ENCODE peak calls at places on chromosomes 13 and 19, in nine cellular contexts. E, A, Z, P, I, G, B, R and L are unnamed samples.

GRCh38 chr19:4861147-4861546 is 6.3 kb downstream of the PLIN3 start:
- DNase-seq in Z (no peak), R (no peak), B (no peak), A (no peak), E (no peak), P (no peak), G (peak; percentile 30), I (no peak), L (no peak)

GRCh38 chr19:40355975-40356680 is 7.6 kb downstream of the PLD3 start:
- DNase-seq in E (no peak), G (no peak), P (no peak), R (no peak), B (no peak), Z (no peak), I (no peak), A (no peak), L (no peak)

GRCh38 chr19:5891938-5892771 is 11.4 kb downstream of the NDUFA11 start:
- DNase-seq in B (no peak), Z (no peak), G (no peak), A (no peak), E (no peak), R (no peak), I (peak; percentile 35), P (peak; percentile 53), L (no peak)

GRCh38 chr19:1237754-1238372 is at the start of gene CBARP:
- DNase-seq in G (no peak), E (no peak), R (no peak), I (no peak), P (peak; percentile 54), A (no peak), Z (no peak), B (peak; percentile 72), L (no peak)

GRCh38 chr19:18520848-18521691 is 800 bp downstream of the ELL start:
- DNase-seq in R (peak; percentile 68), Z (peak; percentile 20), I (no peak), G (no peak), P (peak; percentile 42), B (peak; percentile 81), A (no peak), E (no peak), L (no peak)

GRCh38 chr13:113088691-113089020 is 16.9 kb upstream of the F7 start:
- DNase-seq in I (no peak), P (no peak), R (no peak), G (no peak), A (no peak), B (peak; percentile 50), E (no peak), Z (no peak), L (peak; percentile 73)

GRCh38 chr13:112724788-112725345 is 35.0 kb downstream of the ATP11A start:
- DNase-seq in G (no peak), B (peak; percentile 34), A (no peak), E (no peak), P (peak; percentile 8), Z (no peak), R (no peak), I (no peak), L (peak; percentile 69)

GRCh38 chr13:50149932-50150331 is 134.7 kb downstream of the KCNRG start:
- DNase-seq in Z (no peak), B (no peak), P (no peak), I (no peak), G (no peak), R (no peak), A (no peak), E (no peak), L (no peak)

GRCh38 chr13:77337159-77337558 is 10.3 kb upstream of the MYCBP2 start:
- DNase-seq in G (no peak), A (no peak), B (no peak), R (no peak), E (no peak), I (no peak), P (no peak), Z (no peak), L (no peak)

GRCh38 chr19:7910321-7911161 is 4.1 kb upstream of the TGFBR3L start:
- DNase-seq in P (no peak), G (no peak), R (peak; percentile 44), B (no peak), I (no peak), E (no peak), A (no peak), Z (no peak), L (no peak)

GRCh38 chr13:81929988-81930387 is 1589.1 kb upstream of the SPRY2 start:
- DNase-seq in R (no peak), I (no peak), E (no peak), A (no peak), B (no peak), G (peak; percentile 54), P (no peak), Z (peak; percentile 59), L (no peak)

GRCh38 chr19:28706693-28707092 is 506.3 kb downstream of the UQCRFS1 start:
- DNase-seq in P (no peak), B (no peak), G (no peak), R (no peak), I (no peak), E (no peak), Z (no peak), A (no peak), L (no peak)

GRCh38 chr19:34254552-34255432 is at the start of gene GARRE1:
- DNase-seq in A (no peak), R (no peak), G (peak; percentile 54), P (peak; percentile 53), Z (peak; percentile 11), I (peak; percentile 24), E (peak; percentile 83), B (peak; percentile 68), L (no peak)

GRCh38 chr13:20590568-20590967 is 23.6 kb downstream of the IFT88 start:
- DNase-seq in P (no peak), E (no peak), G (no peak), A (no peak), R (no peak), B (no peak), Z (no peak), I (no peak), L (no peak)

GRCh38 chr13:76723551-76724232 is 162.5 kb downstream of the KCTD12 start:
- DNase-seq in R (peak; percentile 61), P (peak; percentile 9), Z (peak; percentile 88), B (no peak), A (no peak), E (no peak), G (no peak), I (peak; percentile 89), L (no peak)

GRCh38 chr13:75137911-75138571 is 343.9 kb downstream of the TBC1D4 start:
- DNase-seq in Z (no peak), E (no peak), A (no peak), I (no peak), R (no peak), P (no peak), G (no peak), B (no peak), L (no peak)

GRCh38 chr19:30802424-30803013 is 430.3 kb downstream of the ZNF536 start:
- DNase-seq in Z (no peak), B (no peak), A (no peak), E (no peak), G (no peak), R (no peak), I (no peak), P (no peak), L (no peak)

GRCh38 chr13:86831084-86831483 is 840.1 kb upstream of the SLITRK5 start:
- DNase-seq in I (no peak), Z (no peak), G (no peak), P (no peak), E (no peak), A (no peak), R (no peak), B (no peak), L (no peak)

GRCh38 chr19:595326-596262 is 5.9 kb downstream of the HCN2 start:
- DNase-seq in R (no peak), B (no peak), E (no peak), P (no peak), Z (no peak), G (no peak), I (no peak), A (no peak), L (no peak)

GRCh38 chr19:34360354-34360909 is 4.6 kb upstream of the GPI start:
- DNase-seq in B (no peak), R (no peak), Z (no peak), G (no peak), I (no peak), P (no peak), A (no peak), E (no peak), L (no peak)

GRCh38 chr19:13150187-13150918 is at the start of the genes IER2 and STX10:
- DNase-seq in R (peak; percentile 98), A (peak; percentile 80), G (peak; percentile 82), E (peak; percentile 86), Z (peak; percentile 98), I (peak; percentile 94), B (peak; percentile 99), P (peak; percentile 90), L (peak; percentile 99)

GRCh38 chr19:14166448-14166847 is 30.1 kb upstream of the ASF1B start:
- DNase-seq in E (no peak), A (no peak), P (no peak), Z (no peak), G (no peak), B (no peak), I (no peak), R (no peak), L (no peak)

GRCh38 chr19:1651548-1652394 is 644 bp downstream of the TCF3 start:
- DNase-seq in Z (peak; percentile 39), B (peak; percentile 82), E (peak; percentile 34), I (peak; percentile 23), A (no peak), G (no peak), R (peak; percentile 67), P (no peak), L (no peak)

GRCh38 chr19:48006762-48007161 is 12.3 kb downstream of the ELSPBP1 start:
- DNase-seq in I (no peak), Z (no peak), R (no peak), P (peak; percentile 32), E (no peak), A (no peak), G (no peak), B (no peak), L (no peak)

GRCh38 chr19:41843371-41843770 is 1.1 kb downstream of the LYPD4 start:
- DNase-seq in G (no peak), Z (no peak), I (no peak), R (no peak), P (no peak), E (no peak), A (no peak), B (no peak), L (no peak)

GRCh38 chr19:35030257-35031071 is at the start of gene SCN1B:
- DNase-seq in G (no peak), R (peak; percentile 81), A (no peak), E (peak; percentile 51), Z (peak; percentile 62), P (peak; percentile 70), B (no peak), I (peak; percentile 55), L (peak; percentile 93)